ENCODE peak calls at places on chromosomes 2 and 18, in nine cellular contexts. Z is stimulated activated CD4-positive, alpha-beta T cell treated with anti-CD3 and anti-CD28 coated beads, Interleukin-12 subunit alpha, Interleukin-12 subunit beta, amount 100 ng/mL, for 24 hours; R is ELR; B is LoVo; U is T-cell; O is T1000; A is HTR-8/SVneo; N is fibroblast of gingiva; G is substantia nigra. W is an unnamed sample.

GRCh38 chr2:74001121-74001520 is 16.4 kb downstream of the TET3 start:
- DNase-seq in B (no peak), A (no peak), Z (no peak), N (no peak), O (no peak), G (no peak), U (no peak), R (peak), W (no peak)

GRCh38 chr2:224925822-224926124 is 116.5 kb downstream of the DOCK10 start:
- DNase-seq in A (no peak), G (no peak), U (no peak), Z (no peak), R (peak), O (no peak), B (no peak), N (no peak), W (no peak)

GRCh38 chr2:196502413-196502812 is 137.1 kb upstream of the CCDC150 start:
- DNase-seq in A (no peak), O (no peak), G (no peak), R (no peak), B (no peak), U (no peak), Z (no peak), N (no peak), W (no peak)

GRCh38 chr2:152369176-152369860 is 34.3 kb downstream of the FMNL2 start:
- DNase-seq in Z (no peak), G (no peak), O (peak), A (peak), N (peak), U (no peak), R (peak), B (no peak), W (no peak)

GRCh38 chr2:56297671-56298070 is 113.9 kb downstream of the CCDC85A start:
- DNase-seq in G (no peak), Z (no peak), R (no peak), N (no peak), B (no peak), U (no peak), O (no peak), A (no peak), W (no peak)

GRCh38 chr2:120434487-120434886 is 88.6 kb downstream of the INHBB start:
- DNase-seq in G (no peak), R (no peak), N (peak), A (no peak), Z (no peak), U (no peak), O (no peak), B (no peak), W (no peak)

GRCh38 chr2:187593098-187593497 is 38.9 kb upstream of the TFPI start:
- DNase-seq in N (no peak), Z (no peak), B (no peak), R (no peak), A (no peak), O (no peak), U (no peak), G (no peak), W (no peak)

GRCh38 chr2:172442072-172442895 is 14.9 kb downstream of the ITGA6 start:
- DNase-seq in Z (peak), O (peak), A (peak), G (no peak), B (peak), U (no peak), R (peak), N (peak), W (peak)

GRCh38 chr18:3585656-3586509 is 135.9 kb downstream of the TGIF1 start:
- DNase-seq in B (peak), R (peak), N (peak), A (no peak), G (peak), Z (no peak), U (peak), O (no peak), W (peak)

GRCh38 chr2:69943841-69944604 is 17.4 kb downstream of the ASPRV1 start:
- DNase-seq in A (no peak), G (no peak), U (no peak), Z (no peak), R (no peak), B (no peak), O (no peak), N (no peak), W (no peak)

GRCh38 chr18:62732631-62733030 is 17.3 kb downstream of the PHLPP1 start:
- DNase-seq in N (no peak), O (no peak), B (no peak), U (no peak), A (no peak), G (no peak), R (no peak), Z (no peak), W (no peak)

GRCh38 chr2:75606851-75607798 is 39.5 kb upstream of the MRPL19 start:
- DNase-seq in Z (no peak), U (no peak), B (no peak), A (no peak), G (no peak), O (no peak), N (no peak), R (peak), W (no peak)

GRCh38 chr18:79400091-79400590 is 4.4 kb downstream of the NFATC1 start:
- DNase-seq in N (no peak), G (no peak), B (peak), O (no peak), Z (no peak), R (no peak), U (peak), A (no peak), W (peak)

GRCh38 chr18:30192216-30192615 is 850.3 kb downstream of the DSC3 start:
- DNase-seq in R (peak), O (no peak), B (no peak), Z (no peak), G (no peak), U (no peak), A (no peak), N (no peak), W (no peak)

W was measured in T-helper 2 cell treated with Interferon-gamma antibody and Interleukin-4, amounts not matched to agents 5 μg/mL and 100 μg/mL, for 36 hours.